ENCODE peak calls at places on chromosomes 2 and 18, in nine cellular contexts. One of them, this sample, is unnamed. For H3K9me3 and H3K4me1, the result is how much of the 10 kb centered on the place peaks cover.

GRCh38 chr2:70789304-70790078 is 952 bp downstream of the FIGLA start:
- DNase-seq in H9: peak
- DNase-seq in spleen: peak
- DNase-seq in CD8-positive, alpha-beta T cell: peak
- DNase-seq in neural progenitor cell: peak
- DNase-seq in IMR-90: peak
- DNase-seq in cardiac muscle cell: peak
- DNase-seq in body of pancreas: peak
- DNase-seq in prostate gland: peak
- DNase-seq in this sample: peak

GRCh38 chr2:182852090-182852489 is 14.3 kb downstream of the FRZB start:
- DNase-seq in cardiac muscle cell: no peak
- DNase-seq in body of pancreas: no peak
- DNase-seq in prostate gland: no peak
- DNase-seq in neural progenitor cell: no peak
- DNase-seq in H9: no peak
- DNase-seq in IMR-90: no peak
- DNase-seq in CD8-positive, alpha-beta T cell: no peak
- DNase-seq in spleen: no peak
- DNase-seq in this sample: no peak

GRCh38 chr2:213188971-213189899 is 37.8 kb upstream of the IKZF2 start:
- DNase-seq in H9: peak
- DNase-seq in prostate gland: no peak
- DNase-seq in CD8-positive, alpha-beta T cell: no peak
- DNase-seq in cardiac muscle cell: peak
- DNase-seq in IMR-90: peak
- DNase-seq in body of pancreas: no peak
- DNase-seq in neural progenitor cell: peak
- DNase-seq in spleen: no peak
- DNase-seq in this sample: no peak

GRCh38 chr2:112147382-112147781 is 9.2 kb downstream of the FBLN7 start:
- DNase-seq in body of pancreas: no peak
- DNase-seq in spleen: no peak
- DNase-seq in CD8-positive, alpha-beta T cell: no peak
- DNase-seq in prostate gland: no peak
- DNase-seq in H9: no peak
- DNase-seq in cardiac muscle cell: peak
- DNase-seq in neural progenitor cell: no peak
- DNase-seq in IMR-90: no peak
- DNase-seq in this sample: no peak

GRCh38 chr18:10560457-10561045 is 34.7 kb downstream of the NAPG start:
- DNase-seq in CD8-positive, alpha-beta T cell: peak
- DNase-seq in cardiac muscle cell: peak
- DNase-seq in prostate gland: peak
- DNase-seq in IMR-90: peak
- DNase-seq in neural progenitor cell: peak
- DNase-seq in H9: peak
- DNase-seq in body of pancreas: peak
- DNase-seq in spleen: no peak
- DNase-seq in this sample: peak

GRCh38 chr2:9226458-9227380 is 20.1 kb downstream of the ASAP2 start:
- DNase-seq in H9: no peak
- DNase-seq in body of pancreas: no peak
- DNase-seq in neural progenitor cell: no peak
- DNase-seq in CD8-positive, alpha-beta T cell: no peak
- DNase-seq in spleen: no peak
- DNase-seq in cardiac muscle cell: no peak
- DNase-seq in prostate gland: no peak
- DNase-seq in IMR-90: no peak
- DNase-seq in this sample: no peak

GRCh38 chr18:32868424-32868823 is 95.6 kb upstream of the KLHL14 start:
- DNase-seq in prostate gland: no peak
- DNase-seq in neural progenitor cell: no peak
- DNase-seq in IMR-90: no peak
- DNase-seq in body of pancreas: no peak
- DNase-seq in CD8-positive, alpha-beta T cell: no peak
- DNase-seq in H9: no peak
- DNase-seq in spleen: no peak
- DNase-seq in cardiac muscle cell: no peak
- DNase-seq in this sample: no peak

GRCh38 chr18:26017929-26018328 is 72.5 kb downstream of the SS18 start:
- DNase-seq in cardiac muscle cell: peak
- DNase-seq in body of pancreas: no peak
- DNase-seq in neural progenitor cell: no peak
- DNase-seq in IMR-90: no peak
- DNase-seq in CD8-positive, alpha-beta T cell: no peak
- DNase-seq in H9: no peak
- DNase-seq in prostate gland: no peak
- DNase-seq in spleen: no peak
- DNase-seq in this sample: no peak

GRCh38 chr2:152098033-152098797 is 629 bp downstream of the CACNB4 start:
- DNase-seq in IMR-90: no peak
- DNase-seq in cardiac muscle cell: peak
- DNase-seq in body of pancreas: peak
- DNase-seq in prostate gland: peak
- DNase-seq in CD8-positive, alpha-beta T cell: no peak
- DNase-seq in H9: peak
- DNase-seq in neural progenitor cell: peak
- DNase-seq in spleen: peak
- DNase-seq in this sample: no peak

GRCh38 chr2:106189764-106190468 is 4.2 kb downstream of the UXS1 start:
- DNase-seq in body of pancreas: no peak
- DNase-seq in cardiac muscle cell: peak
- DNase-seq in H9: no peak
- DNase-seq in spleen: no peak
- DNase-seq in CD8-positive, alpha-beta T cell: no peak
- DNase-seq in neural progenitor cell: no peak
- DNase-seq in prostate gland: no peak
- DNase-seq in IMR-90: peak
- DNase-seq in this sample: no peak

GRCh38 chr2:25709349-25709748 is 36.0 kb upstream of the DTNB start:
- DNase-seq in CD8-positive, alpha-beta T cell: no peak
- DNase-seq in H9: no peak
- DNase-seq in spleen: no peak
- DNase-seq in cardiac muscle cell: no peak
- DNase-seq in prostate gland: no peak
- DNase-seq in body of pancreas: no peak
- DNase-seq in neural progenitor cell: no peak
- DNase-seq in IMR-90: no peak
- DNase-seq in this sample: no peak

GRCh38 chr2:44189104-44189503 is 20.4 kb downstream of the PPM1B start:
- DNase-seq in body of pancreas: no peak
- DNase-seq in IMR-90: no peak
- DNase-seq in spleen: no peak
- DNase-seq in prostate gland: no peak
- DNase-seq in H9: no peak
- DNase-seq in cardiac muscle cell: no peak
- DNase-seq in CD8-positive, alpha-beta T cell: no peak
- DNase-seq in neural progenitor cell: no peak
- DNase-seq in this sample: no peak

GRCh38 chr2:36562973-36563532 is 34.9 kb downstream of the FEZ2 start:
- DNase-seq in IMR-90: peak
- DNase-seq in H9: no peak
- DNase-seq in cardiac muscle cell: peak
- DNase-seq in CD8-positive, alpha-beta T cell: no peak
- DNase-seq in body of pancreas: no peak
- DNase-seq in spleen: no peak
- DNase-seq in prostate gland: no peak
- DNase-seq in neural progenitor cell: no peak
- DNase-seq in this sample: no peak

GRCh38 chr2:233692648-233693047 is at the start of gene UGT1A6:
- DNase-seq in H9: no peak
- DNase-seq in body of pancreas: no peak
- DNase-seq in prostate gland: no peak
- DNase-seq in CD8-positive, alpha-beta T cell: no peak
- DNase-seq in cardiac muscle cell: no peak
- DNase-seq in IMR-90: no peak
- DNase-seq in neural progenitor cell: no peak
- DNase-seq in spleen: no peak
- DNase-seq in this sample: no peak

GRCh38 chr2:222653280-222653679 is 2.6 kb downstream of the FARSB start:
- DNase-seq in neural progenitor cell: no peak
- DNase-seq in cardiac muscle cell: no peak
- DNase-seq in CD8-positive, alpha-beta T cell: no peak
- DNase-seq in spleen: no peak
- DNase-seq in H9: no peak
- DNase-seq in IMR-90: no peak
- DNase-seq in body of pancreas: no peak
- DNase-seq in prostate gland: no peak
- DNase-seq in this sample: no peak

GRCh38 chr18:69684789-69685188 is 262.9 kb downstream of the CD226 start:
- DNase-seq in IMR-90: no peak
- DNase-seq in prostate gland: no peak
- DNase-seq in cardiac muscle cell: no peak
- DNase-seq in neural progenitor cell: no peak
- DNase-seq in H9: no peak
- DNase-seq in spleen: no peak
- DNase-seq in body of pancreas: no peak
- DNase-seq in CD8-positive, alpha-beta T cell: no peak
- DNase-seq in this sample: no peak

GRCh38 chr18:71136487-71136886 is 847.6 kb downstream of the SOCS6 start:
- DNase-seq in body of pancreas: no peak
- DNase-seq in IMR-90: no peak
- DNase-seq in H9: no peak
- DNase-seq in prostate gland: no peak
- DNase-seq in cardiac muscle cell: no peak
- DNase-seq in spleen: no peak
- DNase-seq in neural progenitor cell: no peak
- DNase-seq in CD8-positive, alpha-beta T cell: no peak
- DNase-seq in this sample: no peak
- H3K9me3 ChIP-seq in body of pancreas: under half
- H3K9me3 ChIP-seq in IMR-90: under half
- H3K9me3 ChIP-seq in H9: under half
- H3K9me3 ChIP-seq in prostate gland: under half
- H3K9me3 ChIP-seq in cardiac muscle cell: under half
- H3K9me3 ChIP-seq in spleen: under half
- H3K9me3 ChIP-seq in neural progenitor cell: under half
- H3K9me3 ChIP-seq in CD8-positive, alpha-beta T cell: under half
- H3K9me3 ChIP-seq in this sample: under half

DNA sequence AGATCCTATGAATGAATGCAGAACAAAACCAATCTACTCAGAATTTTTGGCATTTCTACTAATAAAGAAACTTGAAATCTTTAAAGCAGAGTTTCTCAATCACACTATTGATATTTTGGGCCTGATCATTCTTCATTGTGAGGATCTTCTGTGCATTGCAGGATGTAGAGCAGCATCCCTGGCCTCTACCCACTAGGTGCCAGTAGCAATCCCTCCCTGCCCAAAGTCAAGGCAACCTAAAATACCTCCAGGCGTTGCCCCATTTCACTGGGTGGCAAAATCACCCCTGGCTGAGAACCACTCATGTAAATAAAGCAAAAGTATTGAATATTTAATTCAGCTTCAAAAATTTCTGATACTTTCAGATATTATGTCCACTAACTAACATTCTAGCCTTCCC is 213.0 kb downstream of the SP3 start:
- DNase-seq in body of pancreas: no peak
- DNase-seq in H9: no peak
- DNase-seq in neural progenitor cell: no peak
- DNase-seq in prostate gland: no peak
- DNase-seq in CD8-positive, alpha-beta T cell: no peak
- DNase-seq in cardiac muscle cell: peak
- DNase-seq in IMR-90: no peak
- DNase-seq in spleen: no peak
- DNase-seq in this sample: no peak
- TF ChIP-seq CTCF in body of pancreas: no peak
- TF ChIP-seq CTCF in H9: peak
- TF ChIP-seq CTCF in neural progenitor cell: peak
- TF ChIP-seq CTCF in prostate gland: no peak
- TF ChIP-seq CTCF in CD8-positive, alpha-beta T cell: no peak
- TF ChIP-seq CTCF in cardiac muscle cell: peak
- TF ChIP-seq CTCF in IMR-90: peak
- TF ChIP-seq CTCF in spleen: peak
- TF ChIP-seq CTCF in this sample: no peak

DNA sequence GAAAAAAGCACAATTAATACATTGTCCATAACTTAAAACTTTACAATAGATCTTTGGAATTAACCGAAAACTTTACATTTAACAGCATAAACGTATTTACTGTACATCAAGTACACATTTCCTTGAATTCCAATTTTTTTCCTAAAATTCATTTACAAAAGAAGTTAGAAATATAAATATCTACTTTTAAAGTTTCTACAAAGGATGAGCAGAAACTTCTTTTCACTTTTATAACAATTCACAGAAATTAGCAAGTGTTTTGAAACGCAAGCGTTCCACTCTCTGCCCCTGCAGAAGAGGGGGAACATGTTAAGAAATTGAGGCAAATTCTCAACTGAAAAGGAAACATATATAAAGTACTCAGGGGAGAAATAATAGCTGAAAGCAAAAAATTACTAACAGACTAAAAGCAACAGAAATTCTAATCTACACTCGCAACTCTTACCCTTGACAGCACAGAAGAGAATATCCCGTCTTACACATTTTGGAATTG is 1.5 kb downstream of the NFE2L2 start:
- DNase-seq in CD8-positive, alpha-beta T cell: no peak
- DNase-seq in H9: no peak
- DNase-seq in prostate gland: no peak
- DNase-seq in spleen: no peak
- DNase-seq in neural progenitor cell: no peak
- DNase-seq in IMR-90: no peak
- DNase-seq in cardiac muscle cell: no peak
- DNase-seq in body of pancreas: no peak
- DNase-seq in this sample: no peak
- H3K4me1 ChIP-seq in CD8-positive, alpha-beta T cell: under half
- H3K4me1 ChIP-seq in H9: under half
- H3K4me1 ChIP-seq in prostate gland: under half
- H3K4me1 ChIP-seq in spleen: half or more
- H3K4me1 ChIP-seq in neural progenitor cell: under half
- H3K4me1 ChIP-seq in IMR-90: under half
- H3K4me1 ChIP-seq in cardiac muscle cell: under half
- H3K4me1 ChIP-seq in body of pancreas: half or more
- H3K4me1 ChIP-seq in this sample: under half

DNA sequence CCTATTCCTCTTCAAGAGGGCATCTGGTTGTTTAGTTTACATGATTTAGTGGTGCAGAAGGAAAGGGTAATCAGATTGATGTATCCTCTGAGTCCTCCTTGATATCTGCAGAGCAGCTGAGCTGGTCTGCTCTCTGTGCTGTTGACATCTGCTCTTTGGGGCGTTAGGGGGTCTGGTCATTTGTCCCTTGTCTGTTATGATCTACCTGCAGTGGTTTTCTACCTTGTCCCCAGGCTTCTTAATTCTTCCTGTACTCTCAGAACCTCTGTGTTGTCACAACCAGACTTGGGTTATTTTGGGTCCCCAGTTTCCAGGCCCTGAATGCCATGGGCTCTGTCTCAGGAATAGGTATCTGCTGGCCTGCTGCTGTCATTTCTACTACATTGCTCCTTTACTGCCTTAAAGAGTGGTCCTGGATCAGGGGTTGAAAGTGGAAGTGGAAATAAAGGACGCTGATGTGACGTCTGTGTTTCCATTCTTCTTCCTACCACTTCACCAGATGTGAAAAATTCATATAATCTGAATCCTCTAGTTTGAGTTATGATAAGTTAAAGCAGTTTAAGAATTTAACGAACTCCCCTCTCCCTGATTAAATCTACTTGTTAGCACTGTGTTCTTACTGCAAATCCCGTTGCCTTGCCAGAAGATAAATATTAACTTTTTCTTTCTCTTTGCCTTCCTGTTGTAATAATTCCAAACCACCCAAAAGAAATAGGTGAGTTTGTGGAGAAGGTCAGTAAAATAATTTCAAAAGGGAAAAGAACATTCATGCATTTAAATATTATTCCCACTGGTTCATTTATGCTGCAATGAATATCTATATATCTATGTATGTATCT is 16.6 kb upstream of the CPS1 start:
- DNase-seq in IMR-90: no peak
- DNase-seq in spleen: no peak
- DNase-seq in CD8-positive, alpha-beta T cell: no peak
- DNase-seq in neural progenitor cell: no peak
- DNase-seq in prostate gland: no peak
- DNase-seq in cardiac muscle cell: no peak
- DNase-seq in body of pancreas: no peak
- DNase-seq in H9: no peak
- DNase-seq in this sample: no peak
- H3K9me3 ChIP-seq in IMR-90: under half
- H3K9me3 ChIP-seq in spleen: under half
- H3K9me3 ChIP-seq in CD8-positive, alpha-beta T cell: under half
- H3K9me3 ChIP-seq in neural progenitor cell: under half
- H3K9me3 ChIP-seq in prostate gland: under half
- H3K9me3 ChIP-seq in cardiac muscle cell: under half
- H3K9me3 ChIP-seq in body of pancreas: under half
- H3K9me3 ChIP-seq in H9: under half
- H3K9me3 ChIP-seq in this sample: under half

This sample was measured in lung.